ENCODE peak calls at places on chromosome 3, in eight cellular contexts. One of them, this sample, is unnamed.

GRCh38 chr3:172517859-172518466 is 5.3 kb downstream of the TNFSF10 start:
- DNase-seq in upper lobe of right lung: no peak
- DNase-seq in T-helper 1 cell: no peak
- DNase-seq in lung microvascular endothelial cell: no peak
- DNase-seq in ureter: no peak
- DNase-seq in omental fat pad: no peak
- DNase-seq in ACHN: no peak
- DNase-seq in NCI-H1092 treated with DMSO at 0.1 percent for 48 hours: no peak
- DNase-seq in this sample: no peak

GRCh38 chr3:183449391-183449790 is 21.0 kb upstream of the MCF2L2 start:
- DNase-seq in T-helper 1 cell: no peak
- DNase-seq in ACHN: no peak
- DNase-seq in NCI-H1092 treated with DMSO at 0.1 percent for 48 hours: no peak
- DNase-seq in lung microvascular endothelial cell: peak
- DNase-seq in ureter: no peak
- DNase-seq in upper lobe of right lung: no peak
- DNase-seq in omental fat pad: no peak
- DNase-seq in this sample: no peak

GRCh38 chr3:51813539-51813938 is 34.5 kb upstream of the IQCF6 start:
- DNase-seq in omental fat pad: no peak
- DNase-seq in ACHN: no peak
- DNase-seq in ureter: no peak
- DNase-seq in lung microvascular endothelial cell: no peak
- DNase-seq in upper lobe of right lung: no peak
- DNase-seq in T-helper 1 cell: no peak
- DNase-seq in NCI-H1092 treated with DMSO at 0.1 percent for 48 hours: no peak
- DNase-seq in this sample: no peak

GRCh38 chr3:167743799-167744198 is 8.3 kb downstream of the SERPINI1 start:
- DNase-seq in lung microvascular endothelial cell: no peak
- DNase-seq in T-helper 1 cell: no peak
- DNase-seq in ACHN: no peak
- DNase-seq in upper lobe of right lung: no peak
- DNase-seq in ureter: no peak
- DNase-seq in omental fat pad: no peak
- DNase-seq in NCI-H1092 treated with DMSO at 0.1 percent for 48 hours: no peak
- DNase-seq in this sample: no peak

GRCh38 chr3:13346481-13347389 is 73.4 kb downstream of the NUP210 start:
- DNase-seq in ureter: peak
- DNase-seq in omental fat pad: no peak
- DNase-seq in NCI-H1092 treated with DMSO at 0.1 percent for 48 hours: peak
- DNase-seq in T-helper 1 cell: peak
- DNase-seq in lung microvascular endothelial cell: peak
- DNase-seq in upper lobe of right lung: no peak
- DNase-seq in ACHN: no peak
- DNase-seq in this sample: no peak

GRCh38 chr3:52982839-52983238 is 63.0 kb downstream of the SFMBT1 start:
- DNase-seq in upper lobe of right lung: no peak
- DNase-seq in T-helper 1 cell: no peak
- DNase-seq in omental fat pad: no peak
- DNase-seq in NCI-H1092 treated with DMSO at 0.1 percent for 48 hours: no peak
- DNase-seq in ureter: no peak
- DNase-seq in ACHN: no peak
- DNase-seq in lung microvascular endothelial cell: no peak
- DNase-seq in this sample: no peak

GRCh38 chr3:119352235-119352634 is 58.1 kb downstream of the ARHGAP31 start:
- DNase-seq in lung microvascular endothelial cell: no peak
- DNase-seq in ACHN: no peak
- DNase-seq in omental fat pad: no peak
- DNase-seq in ureter: no peak
- DNase-seq in T-helper 1 cell: no peak
- DNase-seq in upper lobe of right lung: no peak
- DNase-seq in NCI-H1092 treated with DMSO at 0.1 percent for 48 hours: no peak
- DNase-seq in this sample: no peak

GRCh38 chr3:55272031-55272645 is 215.0 kb downstream of the WNT5A start:
- DNase-seq in T-helper 1 cell: no peak
- DNase-seq in upper lobe of right lung: no peak
- DNase-seq in lung microvascular endothelial cell: no peak
- DNase-seq in ureter: no peak
- DNase-seq in ACHN: no peak
- DNase-seq in omental fat pad: no peak
- DNase-seq in NCI-H1092 treated with DMSO at 0.1 percent for 48 hours: no peak
- DNase-seq in this sample: no peak

GRCh38 chr3:21484323-21485154 is 266.5 kb downstream of the ZNF385D start:
- DNase-seq in upper lobe of right lung: no peak
- DNase-seq in ACHN: peak
- DNase-seq in T-helper 1 cell: no peak
- DNase-seq in lung microvascular endothelial cell: peak
- DNase-seq in omental fat pad: no peak
- DNase-seq in NCI-H1092 treated with DMSO at 0.1 percent for 48 hours: peak
- DNase-seq in ureter: peak
- DNase-seq in this sample: peak

GRCh38 chr3:143016321-143016972 is 15.1 kb downstream of the U2SURP start:
- DNase-seq in ACHN: peak
- DNase-seq in T-helper 1 cell: no peak
- DNase-seq in upper lobe of right lung: no peak
- DNase-seq in NCI-H1092 treated with DMSO at 0.1 percent for 48 hours: no peak
- DNase-seq in ureter: no peak
- DNase-seq in omental fat pad: no peak
- DNase-seq in lung microvascular endothelial cell: peak
- DNase-seq in this sample: no peak

GRCh38 chr3:112128843-112129727 is 4.0 kb downstream of the GCSAM start:
- DNase-seq in NCI-H1092 treated with DMSO at 0.1 percent for 48 hours: no peak
- DNase-seq in omental fat pad: no peak
- DNase-seq in ureter: no peak
- DNase-seq in upper lobe of right lung: no peak
- DNase-seq in ACHN: no peak
- DNase-seq in T-helper 1 cell: peak
- DNase-seq in lung microvascular endothelial cell: no peak
- DNase-seq in this sample: no peak

GRCh38 chr3:197503652-197504051 is 52.1 kb downstream of the BDH1 start:
- DNase-seq in lung microvascular endothelial cell: no peak
- DNase-seq in omental fat pad: no peak
- DNase-seq in T-helper 1 cell: no peak
- DNase-seq in upper lobe of right lung: no peak
- DNase-seq in ACHN: no peak
- DNase-seq in NCI-H1092 treated with DMSO at 0.1 percent for 48 hours: no peak
- DNase-seq in ureter: no peak
- DNase-seq in this sample: no peak

GRCh38 chr3:46642971-46643370 is 30.6 kb downstream of the FAM240A start:
- DNase-seq in T-helper 1 cell: no peak
- DNase-seq in ACHN: no peak
- DNase-seq in omental fat pad: no peak
- DNase-seq in NCI-H1092 treated with DMSO at 0.1 percent for 48 hours: no peak
- DNase-seq in ureter: no peak
- DNase-seq in lung microvascular endothelial cell: no peak
- DNase-seq in upper lobe of right lung: no peak
- DNase-seq in this sample: no peak

GRCh38 chr3:102163039-102163817 is 271.6 kb upstream of the ZPLD1 start:
- DNase-seq in NCI-H1092 treated with DMSO at 0.1 percent for 48 hours: no peak
- DNase-seq in ACHN: peak
- DNase-seq in ureter: peak
- DNase-seq in T-helper 1 cell: no peak
- DNase-seq in upper lobe of right lung: no peak
- DNase-seq in lung microvascular endothelial cell: peak
- DNase-seq in omental fat pad: no peak
- DNase-seq in this sample: peak

GRCh38 chr3:89116486-89116885 is 9.1 kb downstream of the EPHA3 start:
- DNase-seq in ureter: no peak
- DNase-seq in omental fat pad: no peak
- DNase-seq in upper lobe of right lung: no peak
- DNase-seq in T-helper 1 cell: no peak
- DNase-seq in ACHN: no peak
- DNase-seq in NCI-H1092 treated with DMSO at 0.1 percent for 48 hours: no peak
- DNase-seq in lung microvascular endothelial cell: no peak
- DNase-seq in this sample: no peak

GRCh38 chr3:148648685-148649352 is 48.9 kb upstream of the AGTR1 start:
- DNase-seq in ureter: no peak
- DNase-seq in T-helper 1 cell: no peak
- DNase-seq in lung microvascular endothelial cell: no peak
- DNase-seq in NCI-H1092 treated with DMSO at 0.1 percent for 48 hours: no peak
- DNase-seq in omental fat pad: no peak
- DNase-seq in ACHN: no peak
- DNase-seq in upper lobe of right lung: no peak
- DNase-seq in this sample: no peak

GRCh38 chr3:28286595-28286994 is 45.2 kb downstream of the CMC1 start:
- DNase-seq in omental fat pad: no peak
- DNase-seq in ureter: no peak
- DNase-seq in NCI-H1092 treated with DMSO at 0.1 percent for 48 hours: no peak
- DNase-seq in ACHN: peak
- DNase-seq in lung microvascular endothelial cell: peak
- DNase-seq in upper lobe of right lung: no peak
- DNase-seq in T-helper 1 cell: no peak
- DNase-seq in this sample: no peak

This sample was measured in glomerular endothelial cell.